ENCODE peak calls at places on chromosomes 13 and 19, in five cellular contexts. One of them, this sample, is unnamed.

GRCh38 chr13:71880753-71881541 is 13.9 kb upstream of the DACH1 start:
- DNase-seq in small intestine: no peak
- DNase-seq in prostate gland: no peak
- DNase-seq in fibroblast of pulmonary artery: no peak
- DNase-seq in AG04450: no peak
- DNase-seq in this sample: no peak

GRCh38 chr19:11256189-11256588 is 6.1 kb downstream of the DOCK6 start:
- DNase-seq in prostate gland: no peak
- DNase-seq in small intestine: no peak
- DNase-seq in fibroblast of pulmonary artery: peak
- DNase-seq in AG04450: no peak
- DNase-seq in this sample: no peak

GRCh38 chr19:6269101-6269886 is 10.5 kb downstream of the MLLT1 start:
- DNase-seq in fibroblast of pulmonary artery: no peak
- DNase-seq in small intestine: no peak
- DNase-seq in prostate gland: peak
- DNase-seq in AG04450: no peak
- DNase-seq in this sample: no peak

GRCh38 chr19:38765214-38765613 is 8.1 kb downstream of the LGALS7 start:
- DNase-seq in prostate gland: no peak
- DNase-seq in fibroblast of pulmonary artery: no peak
- DNase-seq in small intestine: no peak
- DNase-seq in AG04450: no peak
- DNase-seq in this sample: no peak

GRCh38 chr13:42876270-42876714 is 94.9 kb downstream of the FAM216B start:
- DNase-seq in small intestine: no peak
- DNase-seq in prostate gland: no peak
- DNase-seq in fibroblast of pulmonary artery: no peak
- DNase-seq in AG04450: no peak
- DNase-seq in this sample: no peak

GRCh38 chr13:76538004-76538403 is 348.2 kb downstream of the KCTD12 start:
- DNase-seq in prostate gland: no peak
- DNase-seq in fibroblast of pulmonary artery: no peak
- DNase-seq in small intestine: no peak
- DNase-seq in AG04450: no peak
- DNase-seq in this sample: no peak

GRCh38 chr19:55478364-55478763 is 1.9 kb downstream of the ZNF628 start:
- DNase-seq in fibroblast of pulmonary artery: no peak
- DNase-seq in AG04450: no peak
- DNase-seq in small intestine: no peak
- DNase-seq in prostate gland: no peak
- DNase-seq in this sample: no peak

GRCh38 chr13:48600374-48601364 is 53.1 kb upstream of the CYSLTR2 start:
- DNase-seq in small intestine: no peak
- DNase-seq in fibroblast of pulmonary artery: peak
- DNase-seq in prostate gland: no peak
- DNase-seq in AG04450: peak
- DNase-seq in this sample: no peak

GRCh38 chr19:38683393-38684077 is 36.1 kb downstream of the ACTN4 start:
- DNase-seq in prostate gland: peak
- DNase-seq in fibroblast of pulmonary artery: peak
- DNase-seq in AG04450: no peak
- DNase-seq in small intestine: peak
- DNase-seq in this sample: no peak

GRCh38 chr19:31448221-31448657 is 99.0 kb upstream of the TSHZ3 start:
- DNase-seq in fibroblast of pulmonary artery: peak
- DNase-seq in small intestine: peak
- DNase-seq in prostate gland: no peak
- DNase-seq in AG04450: peak
- DNase-seq in this sample: no peak

GRCh38 chr13:105441406-105441805 is 1094.1 kb downstream of the EFNB2 start:
- DNase-seq in AG04450: no peak
- DNase-seq in small intestine: no peak
- DNase-seq in prostate gland: no peak
- DNase-seq in fibroblast of pulmonary artery: peak
- DNase-seq in this sample: no peak

GRCh38 chr13:24500977-24501376 is 11.6 kb downstream of the PARP4 start:
- DNase-seq in prostate gland: no peak
- DNase-seq in fibroblast of pulmonary artery: peak
- DNase-seq in small intestine: peak
- DNase-seq in AG04450: no peak
- DNase-seq in this sample: no peak

GRCh38 chr13:27978301-27978968 is 9.3 kb upstream of the CDX2 start:
- DNase-seq in fibroblast of pulmonary artery: no peak
- DNase-seq in prostate gland: no peak
- DNase-seq in AG04450: no peak
- DNase-seq in small intestine: peak
- DNase-seq in this sample: no peak

GRCh38 chr13:36297600-36298338 is at the start of gene CCDC169:
- DNase-seq in small intestine: peak
- DNase-seq in AG04450: peak
- DNase-seq in fibroblast of pulmonary artery: peak
- DNase-seq in prostate gland: peak
- DNase-seq in this sample: no peak

GRCh38 chr13:37651891-37652290 is 53.3 kb upstream of the POSTN start:
- DNase-seq in AG04450: no peak
- DNase-seq in prostate gland: no peak
- DNase-seq in small intestine: no peak
- DNase-seq in fibroblast of pulmonary artery: no peak
- DNase-seq in this sample: no peak

GRCh38 chr19:55600336-55601028 is 394 bp downstream of the ZNF524 start:
- DNase-seq in fibroblast of pulmonary artery: no peak
- DNase-seq in AG04450: no peak
- DNase-seq in prostate gland: no peak
- DNase-seq in small intestine: no peak
- DNase-seq in this sample: peak

GRCh38 chr13:45119469-45119989 is 781 bp upstream of the GTF2F2 start:
- DNase-seq in prostate gland: peak
- DNase-seq in fibroblast of pulmonary artery: peak
- DNase-seq in AG04450: peak
- DNase-seq in small intestine: peak
- DNase-seq in this sample: peak

GRCh38 chr19:46745521-46746280 is at the start of gene FKRP:
- DNase-seq in fibroblast of pulmonary artery: no peak
- DNase-seq in small intestine: no peak
- DNase-seq in prostate gland: no peak
- DNase-seq in AG04450: no peak
- DNase-seq in this sample: no peak

GRCh38 chr19:28987177-28987576 is 225.8 kb downstream of the UQCRFS1 start:
- DNase-seq in prostate gland: no peak
- DNase-seq in small intestine: no peak
- DNase-seq in fibroblast of pulmonary artery: no peak
- DNase-seq in AG04450: no peak
- DNase-seq in this sample: no peak
- H3K4me3 ChIP-seq in prostate gland: no peak
- H3K4me3 ChIP-seq in small intestine: no peak
- H3K4me3 ChIP-seq in fibroblast of pulmonary artery: no peak
- H3K4me3 ChIP-seq in AG04450: no peak
- H3K4me3 ChIP-seq in this sample: no peak

DNA sequence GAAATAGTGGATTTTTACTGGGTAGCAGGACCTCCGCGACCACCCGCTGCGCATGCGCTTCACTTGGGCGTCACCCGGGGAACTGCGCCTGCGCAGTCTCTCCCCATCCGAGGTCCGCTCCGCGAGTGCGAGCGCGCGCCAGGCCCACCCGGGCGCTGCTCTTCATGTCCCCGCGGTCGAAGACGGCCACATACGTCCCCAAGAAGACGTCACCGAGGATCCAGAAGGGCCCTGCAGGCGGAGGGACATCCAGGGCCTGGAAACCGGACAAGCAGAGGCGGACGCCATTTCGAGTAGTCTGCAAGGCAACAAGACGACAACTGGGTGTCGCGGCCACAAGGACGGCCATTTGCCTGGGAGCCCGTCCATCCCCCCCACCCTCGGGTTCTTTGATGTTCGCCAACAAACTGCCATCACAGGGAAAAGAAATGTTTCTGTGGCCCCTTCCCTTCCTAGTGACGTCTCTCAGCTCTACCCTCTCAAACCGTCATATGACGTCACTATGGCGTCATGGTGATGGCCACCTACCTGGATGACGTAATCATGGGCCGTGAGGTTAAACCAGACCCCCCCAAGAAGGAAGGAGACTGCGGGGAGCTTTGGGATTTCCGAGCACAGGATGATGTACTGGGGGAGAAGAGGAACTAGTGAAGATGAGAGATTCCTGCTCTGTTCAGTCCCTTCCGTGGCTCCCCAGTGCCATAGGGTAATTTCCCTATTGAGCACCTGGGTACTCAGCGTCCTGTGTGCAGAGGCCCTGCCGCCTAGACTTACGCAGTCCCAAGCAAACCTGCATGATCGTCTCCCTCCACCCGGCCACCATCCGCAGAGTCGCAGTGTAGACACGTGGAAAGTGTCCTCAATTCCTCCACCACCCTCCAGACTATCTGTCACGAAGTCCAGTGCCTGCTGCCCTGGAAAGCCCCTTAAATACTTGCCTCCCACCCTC is 6.7 kb downstream of the NAPSA start:
- DNase-seq in prostate gland: no peak
- DNase-seq in fibroblast of pulmonary artery: peak
- DNase-seq in small intestine: peak
- DNase-seq in AG04450: no peak
- DNase-seq in this sample: peak
- H3K4me3 ChIP-seq in prostate gland: peak
- H3K4me3 ChIP-seq in fibroblast of pulmonary artery: peak
- H3K4me3 ChIP-seq in small intestine: no peak
- H3K4me3 ChIP-seq in AG04450: peak
- H3K4me3 ChIP-seq in this sample: peak

DNA sequence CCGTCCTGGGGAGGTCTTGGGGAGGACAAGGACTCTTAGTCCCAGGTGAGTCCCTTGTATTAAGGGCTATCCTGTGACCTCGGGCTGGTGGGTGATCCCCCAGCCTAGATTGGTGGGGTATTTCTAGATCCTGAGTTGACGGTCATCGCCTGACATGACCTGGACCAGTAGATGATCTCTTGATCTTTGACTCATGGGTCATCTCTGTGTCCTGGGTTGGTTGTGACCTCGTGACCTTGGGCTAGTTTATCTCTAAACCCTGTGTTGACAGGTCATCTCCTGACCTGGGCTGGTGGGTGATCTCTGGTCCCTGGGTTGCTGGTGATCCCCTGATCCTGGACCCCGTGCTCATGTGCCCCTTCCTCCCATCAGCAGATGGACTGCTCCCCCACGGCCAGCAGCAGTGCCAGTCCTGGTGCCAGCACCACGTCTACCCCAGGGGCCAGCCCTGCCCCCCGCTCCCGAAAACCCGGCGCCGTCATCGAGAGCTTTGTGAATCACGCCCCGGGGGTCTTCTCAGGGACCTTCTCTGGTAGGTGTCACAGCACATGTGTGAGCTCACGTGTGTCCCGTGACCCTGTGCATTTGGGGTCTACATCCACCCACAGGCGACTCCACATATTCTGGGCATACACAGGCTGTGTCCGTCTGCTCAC is 6.3 kb downstream of the MIDN start:
- DNase-seq in fibroblast of pulmonary artery: no peak
- DNase-seq in small intestine: no peak
- DNase-seq in prostate gland: no peak
- DNase-seq in AG04450: no peak
- DNase-seq in this sample: no peak
- H3K4me3 ChIP-seq in fibroblast of pulmonary artery: no peak
- H3K4me3 ChIP-seq in small intestine: no peak
- H3K4me3 ChIP-seq in prostate gland: peak
- H3K4me3 ChIP-seq in AG04450: no peak
- H3K4me3 ChIP-seq in this sample: no peak

GRCh38 chr13:30679483-30680330 is 55.6 kb upstream of the ALOX5AP start:
- DNase-seq in small intestine: no peak
- DNase-seq in prostate gland: no peak
- DNase-seq in fibroblast of pulmonary artery: peak
- DNase-seq in AG04450: no peak
- DNase-seq in this sample: no peak

GRCh38 chr13:30676672-30677071 is 58.7 kb upstream of the ALOX5AP start:
- DNase-seq in small intestine: peak
- DNase-seq in fibroblast of pulmonary artery: peak
- DNase-seq in prostate gland: no peak
- DNase-seq in AG04450: no peak
- DNase-seq in this sample: no peak

GRCh38 chr13:30685320-30685859 is 50.0 kb upstream of the ALOX5AP start:
- DNase-seq in small intestine: no peak
- DNase-seq in prostate gland: no peak
- DNase-seq in fibroblast of pulmonary artery: no peak
- DNase-seq in AG04450: no peak
- DNase-seq in this sample: no peak

GRCh38 chr13:30685987-30686386 is 49.4 kb upstream of the ALOX5AP start:
- DNase-seq in small intestine: no peak
- DNase-seq in fibroblast of pulmonary artery: no peak
- DNase-seq in AG04450: no peak
- DNase-seq in prostate gland: no peak
- DNase-seq in this sample: no peak

DNA sequence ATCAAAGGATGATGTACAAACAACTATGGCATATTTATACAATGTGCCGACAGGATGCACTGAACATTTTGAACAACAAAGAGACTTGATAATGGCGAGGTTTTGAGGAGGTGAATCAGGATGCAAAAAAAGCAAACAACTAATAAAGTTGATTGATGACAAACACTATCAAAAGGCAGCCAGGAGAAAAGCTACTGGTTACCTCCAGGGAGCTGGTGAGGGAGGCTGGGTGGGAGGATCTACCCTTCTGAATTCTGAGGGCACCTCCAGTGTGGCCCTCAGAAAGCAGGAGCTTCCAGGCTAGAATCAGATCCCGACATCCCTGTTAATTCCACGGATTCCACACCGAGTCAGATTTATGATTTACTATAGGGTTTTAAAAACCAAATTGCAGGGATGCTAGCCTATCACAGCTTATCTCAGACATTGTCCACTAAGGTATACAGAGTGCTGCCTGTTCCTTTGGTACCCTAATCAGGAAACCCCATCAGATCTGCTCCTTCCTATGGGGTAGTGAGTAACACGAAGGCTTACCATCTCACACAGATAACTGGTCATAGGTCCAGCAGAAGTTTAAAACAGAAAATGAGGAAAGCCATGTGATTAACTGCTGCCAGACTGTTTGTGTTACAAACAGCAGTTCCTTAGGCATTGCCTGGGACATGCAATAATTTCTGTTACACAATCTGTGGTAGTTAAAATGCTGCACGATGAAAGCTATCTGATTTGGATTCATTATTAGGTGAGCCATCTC is 53.7 kb upstream of the ALOX5AP start:
- DNase-seq in small intestine: no peak
- DNase-seq in fibroblast of pulmonary artery: peak
- DNase-seq in AG04450: peak
- DNase-seq in prostate gland: no peak
- DNase-seq in this sample: no peak
- H3K4me3 ChIP-seq in small intestine: no peak
- H3K4me3 ChIP-seq in fibroblast of pulmonary artery: no peak
- H3K4me3 ChIP-seq in AG04450: no peak
- H3K4me3 ChIP-seq in prostate gland: no peak
- H3K4me3 ChIP-seq in this sample: no peak

This sample was measured in Jurkat, Clone E6-1.